ENCODE peak calls at places on chromosomes 5 and 9, in four cellular contexts. X, W, Y and G are unnamed samples.
A peak's percentile ranks its signal among the peaks of the same experiment; 100 is the strongest.

GRCh38 chr9:92771309-92771708 is 6.7 kb upstream of the BICD2 start:
- DNase-seq in W (no peak), X (no peak), Y (no peak), G (no peak)

GRCh38 chr9:128637656-128638055 is 19.0 kb downstream of the DYNC2I2 start:
- DNase-seq in W (peak; percentile 75), Y (no peak), X (no peak), G (no peak)

GRCh38 chr5:83471405-83472212 is at the start of gene VCAN:
- DNase-seq in X (no peak), W (no peak), Y (peak; percentile 69), G (peak; percentile 58)

GRCh38 chr9:113649054-113649453 is 185.5 kb downstream of the RGS3 start:
- DNase-seq in W (peak; percentile 26), Y (no peak), X (no peak), G (no peak)

GRCh38 chr9:120868339-120868675 is 8.7 kb downstream of the PHF19 start:
- DNase-seq in X (no peak), Y (no peak), W (no peak), G (no peak)

GRCh38 chr9:72592501-72593403 is 71.3 kb downstream of the TMC1 start:
- DNase-seq in W (peak; percentile 46), Y (peak; percentile 15), X (no peak), G (peak; percentile 65)

GRCh38 chr5:15929616-15930303 is 249.8 kb downstream of the MARCHF11 start:
- DNase-seq in Y (no peak), W (no peak), X (no peak), G (no peak)

GRCh38 chr5:14156611-14157493 is 13.7 kb downstream of the TRIO start:
- DNase-seq in Y (no peak), W (peak; percentile 67), X (peak; percentile 72), G (no peak)

GRCh38 chr9:20929276-20929675 is 102.2 kb downstream of the HACD4 start:
- DNase-seq in W (no peak), Y (no peak), X (no peak), G (no peak)

GRCh38 chr9:115941561-115942315 is 211.9 kb upstream of the PAPPA start:
- DNase-seq in Y (no peak), X (no peak), W (no peak), G (no peak)

GRCh38 chr5:16784088-16784487 is 152.0 kb downstream of the MYO10 start:
- DNase-seq in W (no peak), X (no peak), Y (no peak), G (no peak)

GRCh38 chr5:32232441-32233219 is 58.5 kb upstream of the GOLPH3 start:
- DNase-seq in Y (peak; percentile 69), W (peak; percentile 68), X (peak; percentile 79), G (peak; percentile 72)

GRCh38 chr9:70083429-70083828 is 39.8 kb downstream of the MAMDC2 start:
- DNase-seq in X (no peak), Y (no peak), W (no peak), G (no peak)

GRCh38 chr5:132073231-132074013 is at the start of gene CSF2:
- DNase-seq in X (no peak), W (no peak), Y (no peak), G (no peak)

GRCh38 chr5:140548791-140549190 is 1.3 kb downstream of the EIF4EBP3 start:
- DNase-seq in Y (no peak), W (no peak), X (no peak), G (no peak)

GRCh38 chr5:126937796-126938195 is 92.6 kb downstream of the MARCHF3 start:
- DNase-seq in W (no peak), X (no peak), Y (no peak), G (no peak)

GRCh38 chr9:90616806-90617205 is 25.8 kb downstream of the DIRAS2 start:
- DNase-seq in X (no peak), Y (no peak), W (no peak), G (no peak)

GRCh38 chr5:65938256-65938655 is 11.9 kb downstream of the ERBIN start:
- DNase-seq in W (no peak), Y (no peak), X (no peak), G (no peak)

GRCh38 chr5:126129431-126129830 is 293.8 kb upstream of the GRAMD2B start:
- DNase-seq in W (no peak), Y (no peak), X (no peak), G (no peak)

GRCh38 chr9:78031271-78031825 is at the start of gene GNAQ:
- DNase-seq in W (no peak), Y (peak; percentile 69), X (no peak), G (peak; percentile 37)

GRCh38 chr9:91935805-91936204 is 14.2 kb downstream of the ROR2 start:
- DNase-seq in W (no peak), Y (no peak), X (no peak), G (no peak)

GRCh38 chr5:78419396-78419795 is 59.0 kb downstream of the SCAMP1 start:
- DNase-seq in Y (no peak), X (no peak), W (no peak), G (no peak)

GRCh38 chr9:130298663-130299279 is 33.2 kb downstream of the HMCN2 start:
- DNase-seq in X (no peak), Y (peak; percentile 75), W (peak; percentile 56), G (peak; percentile 90)

GRCh38 chr9:134040831-134041648 is 15.8 kb downstream of the BRD3OS start:
- DNase-seq in X (no peak), Y (no peak), W (no peak), G (peak; percentile 14)

GRCh38 chr5:60447488-60447920 is 252.5 kb downstream of the DEPDC1B start:
- DNase-seq in W (no peak), X (no peak), Y (no peak), G (no peak)

GRCh38 chr9:70535546-70536323 is 121.3 kb upstream of the KLF9 start:
- DNase-seq in X (no peak), W (no peak), Y (no peak), G (no peak)

GRCh38 chr9:79895232-79895631 is 323.5 kb downstream of the TLE4 start:
- DNase-seq in X (no peak), Y (peak; percentile 25), W (no peak), G (no peak)

GRCh38 chr5:60811105-60811504 is 33.0 kb downstream of the ELOVL7 start:
- DNase-seq in Y (no peak), X (no peak), W (no peak), G (no peak)

GRCh38 chr5:56829137-56829536 is 13.8 kb downstream of the MAP3K1 start:
- DNase-seq in Y (no peak), W (peak; percentile 81), X (peak; percentile 73), G (no peak)

GRCh38 chr5:61572959-61573358 is 240.9 kb downstream of the ZSWIM6 start:
- DNase-seq in X (no peak), W (no peak), Y (no peak), G (no peak)